ENCODE peak calls at places on chromosomes 13 and 19, in five cellular contexts. E is dorsolateral prefrontal cortex, A is fibroblast of lung, V is astrocyte of the spinal cord, O is WTC11. P is an unnamed sample.

GRCh38 chr19:16585808-16586476 is 13.7 kb upstream of the SLC35E1 start:
- DNase-seq in A (no peak), O (no peak), V (no peak), E (no peak), P (no peak)

GRCh38 chr19:42252365-42253244 is 2.3 kb downstream of the ERF start:
- DNase-seq in E (peak; percentile 56), V (peak; percentile 49), O (no peak), A (peak; percentile 47), P (no peak)

GRCh38 chr13:77521595-77522367 is 13.7 kb upstream of the SCEL start:
- DNase-seq in E (no peak), A (no peak), O (peak; percentile 33), V (peak; percentile 67), P (no peak)

GRCh38 chr13:110329798-110330461 is 22.8 kb downstream of the COL4A2 start:
- DNase-seq in O (no peak), E (no peak), V (peak; percentile 78), A (peak; percentile 80), P (no peak)

GRCh38 chr13:66748712-66749111 is 481.4 kb downstream of the PCDH9 start:
- DNase-seq in O (no peak), V (no peak), E (no peak), A (no peak), P (no peak)

GRCh38 chr13:66965146-66965545 is 265.0 kb downstream of the PCDH9 start:
- DNase-seq in A (no peak), V (no peak), E (no peak), O (no peak), P (no peak)

GRCh38 chr19:3550947-3551807 is 6.2 kb downstream of the MFSD12 start:
- DNase-seq in V (no peak), A (no peak), E (no peak), O (no peak), P (no peak)

GRCh38 chr19:18733196-18733647 is 49.7 kb downstream of the CRTC1 start:
- DNase-seq in O (no peak), E (no peak), V (peak; percentile 39), A (peak; percentile 90), P (peak; percentile 40)

GRCh38 chr19:5908773-5909442 is 4.2 kb downstream of the VMAC start:
- DNase-seq in O (no peak), A (no peak), E (no peak), V (no peak), P (no peak)

GRCh38 chr19:51477343-51477742 is 996 bp upstream of the CEACAM18 start:
- DNase-seq in V (no peak), A (no peak), E (no peak), O (no peak), P (no peak)

GRCh38 chr13:50393641-50394040 is 378.4 kb downstream of the KCNRG start:
- DNase-seq in O (peak; percentile 66), V (peak; percentile 47), E (no peak), A (no peak), P (no peak)

GRCh38 chr19:7602240-7602934 is 6.7 kb downstream of the CAMSAP3 start:
- DNase-seq in O (no peak), A (no peak), V (no peak), E (no peak), P (no peak)

GRCh38 chr19:49592486-49593232 is 1.7 kb downstream of the PRR12 start:
- DNase-seq in O (peak; percentile 32), A (no peak), E (no peak), V (no peak), P (no peak)

GRCh38 chr19:49591731-49592485 is 926 bp downstream of the PRR12 start:
- DNase-seq in O (peak; percentile 70), V (peak; percentile 45), E (peak; percentile 22), A (peak; percentile 38), P (no peak)

GRCh38 chr19:49589391-49589790 is 1.6 kb upstream of the PRR12 start:
- DNase-seq in O (no peak), V (no peak), A (no peak), E (no peak), P (no peak)

GRCh38 chr19:49590071-49590970 is 661 bp upstream of the PRR12 start:
- DNase-seq in V (peak; percentile 97), E (peak; percentile 89), A (peak; percentile 96), O (peak; percentile 99), P (peak; percentile 85)

DNA sequence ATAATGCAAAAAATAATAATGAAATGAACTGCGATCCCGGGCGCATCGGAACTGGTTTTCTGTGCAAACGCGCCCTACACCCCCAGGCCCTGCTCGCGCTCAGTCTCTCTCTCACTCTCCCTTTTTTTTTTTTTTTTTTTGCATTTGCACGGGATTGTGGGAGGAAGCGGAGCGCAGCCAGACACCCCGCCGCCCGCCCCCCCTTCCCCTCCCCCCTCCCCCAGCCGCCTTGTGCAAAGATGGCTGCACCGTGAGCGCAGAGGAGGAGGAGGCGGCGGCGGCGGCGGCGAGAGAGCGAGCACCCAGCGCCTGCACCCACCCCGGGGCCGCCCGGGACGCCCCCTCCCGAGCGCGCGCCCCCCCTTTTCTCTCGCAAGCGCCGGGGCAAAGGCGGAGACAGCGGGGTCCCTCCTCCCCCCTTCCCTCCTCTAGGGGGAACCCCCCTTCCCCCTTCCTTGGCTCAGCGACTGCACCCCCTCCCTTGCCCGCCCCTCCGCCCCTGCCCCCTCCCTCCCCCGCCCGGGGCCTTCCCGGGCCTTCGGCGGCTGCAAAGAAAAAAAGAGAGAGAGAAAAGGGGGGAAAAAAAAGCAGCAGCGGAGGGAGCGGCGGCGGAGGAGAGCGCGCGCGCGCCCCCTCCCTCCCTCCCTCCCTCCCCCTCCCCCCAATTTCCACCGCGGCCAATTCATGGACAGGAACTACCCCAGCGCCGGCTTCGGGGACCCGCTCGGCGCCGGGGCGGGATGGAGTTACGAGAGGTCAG is at the start of gene PRR12:
- DNase-seq in O (peak; percentile 52), V (peak; percentile 67), A (peak; percentile 72), E (peak; percentile 57), P (no peak)
- TF ChIP-seq CTCF in O (no peak), V (no peak), A (no peak), E (no peak), P (no peak)

GRCh38 chr19:29552454-29553280 is 26.9 kb downstream of the VSTM2B start:
- DNase-seq in A (no peak), V (no peak), O (no peak), E (no peak), P (no peak)
- TF ChIP-seq CTCF in A (no peak), V (no peak), O (no peak), E (no peak), P (no peak)

GRCh38 chr19:10251792-10252694 is at the start of gene MRPL4:
- DNase-seq in A (peak; percentile 99), O (peak; percentile 96), E (peak; percentile 95), V (peak; percentile 99), P (peak; percentile 93)
- TF ChIP-seq CTCF in A (no peak), O (no peak), E (no peak), V (no peak), P (no peak)

DNA sequence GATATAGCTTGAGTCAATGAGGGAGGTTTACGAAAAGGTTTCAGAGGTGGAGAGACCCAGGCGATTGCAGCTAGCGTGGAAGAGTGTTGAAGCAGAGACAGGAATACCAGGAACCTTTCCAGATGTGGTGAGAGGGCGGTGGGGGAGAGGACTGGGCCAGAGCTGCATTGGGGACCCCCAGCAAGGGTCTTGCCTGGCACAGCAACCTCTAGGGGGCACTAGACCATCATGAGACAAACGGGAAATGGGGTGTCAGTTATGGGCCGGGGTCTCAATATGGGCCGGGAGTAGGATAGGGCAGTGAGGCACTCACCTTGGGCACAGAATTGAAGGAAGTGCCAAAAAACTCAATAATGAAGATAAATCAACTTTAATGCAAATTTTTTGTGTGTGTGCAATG is 2.1 kb upstream of the LRP3 start:
- DNase-seq in A (no peak), V (no peak), E (no peak), O (peak; percentile 69), P (no peak)
- TF ChIP-seq CTCF in A (no peak), V (peak; percentile 26), E (no peak), O (no peak), P (peak; percentile 6)

DNA sequence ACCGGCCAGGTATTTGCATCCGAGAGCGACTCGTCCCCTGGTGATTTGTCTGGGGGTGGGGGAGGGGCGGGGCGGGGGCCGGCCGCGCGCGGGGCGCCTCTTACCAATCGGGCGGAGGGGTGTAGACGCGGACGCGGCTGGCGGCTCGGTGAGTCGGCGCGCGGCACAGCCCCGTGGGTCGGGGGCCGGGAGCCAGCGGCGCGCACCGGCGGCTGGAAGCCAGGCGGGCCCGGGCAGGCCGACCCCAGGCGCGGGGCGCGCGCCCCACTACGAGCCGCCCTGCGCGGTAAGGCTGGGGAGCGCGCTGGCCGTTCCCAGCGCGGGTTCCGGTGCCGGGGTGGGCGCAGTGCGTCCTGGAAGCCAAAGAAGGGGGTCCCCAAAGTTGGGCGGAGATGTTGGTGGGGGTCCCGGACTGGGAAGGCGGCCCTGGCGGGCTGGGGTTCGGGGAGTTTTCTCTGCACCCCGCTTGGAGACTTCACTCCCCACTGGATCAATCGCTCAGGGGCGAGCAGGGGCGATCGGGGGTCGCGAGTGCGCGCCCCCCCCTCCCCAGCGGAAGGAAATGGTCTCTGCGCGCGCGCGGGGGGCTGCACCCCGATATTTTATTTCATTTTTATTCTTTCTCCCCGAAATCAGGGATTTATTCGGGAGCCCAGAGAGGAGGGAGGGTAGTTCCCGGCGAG is at the start of gene ARID3A:
- DNase-seq in V (no peak), A (peak; percentile 73), O (no peak), E (no peak), P (no peak)
- TF ChIP-seq CTCF in V (no peak), A (no peak), O (no peak), E (no peak), P (no peak)

GRCh38 chr19:36139473-36140288 is at the start of gene CAPNS1:
- DNase-seq in A (peak; percentile 94), O (peak; percentile 99), E (peak; percentile 99), V (peak; percentile 97), P (peak; percentile 91)
- TF ChIP-seq CTCF in A (no peak), O (no peak), E (peak; percentile 22), V (no peak), P (no peak)

GRCh38 chr19:35744688-35745327 is 410 bp downstream of the U2AF1L4 start:
- DNase-seq in V (peak; percentile 97), E (peak; percentile 96), A (peak; percentile 96), O (peak; percentile 96), P (peak; percentile 85)
- TF ChIP-seq CTCF in V (peak; percentile 55), E (peak; percentile 42), A (peak; percentile 44), O (no peak), P (peak; percentile 59)

GRCh38 chr13:43894438-43894837 is 14.7 kb downstream of the LACC1 start:
- DNase-seq in A (peak; percentile 18), V (no peak), E (no peak), O (no peak), P (no peak)
- TF ChIP-seq CTCF in A (no peak), V (peak; percentile 32), E (peak; percentile 20), O (no peak), P (no peak)

GRCh38 chr13:113203507-113204377 is 4.7 kb downstream of the PCID2 start:
- DNase-seq in O (no peak), A (no peak), E (no peak), V (no peak), P (no peak)
- TF ChIP-seq CTCF in O (no peak), A (no peak), E (no peak), V (no peak), P (no peak)

DNA sequence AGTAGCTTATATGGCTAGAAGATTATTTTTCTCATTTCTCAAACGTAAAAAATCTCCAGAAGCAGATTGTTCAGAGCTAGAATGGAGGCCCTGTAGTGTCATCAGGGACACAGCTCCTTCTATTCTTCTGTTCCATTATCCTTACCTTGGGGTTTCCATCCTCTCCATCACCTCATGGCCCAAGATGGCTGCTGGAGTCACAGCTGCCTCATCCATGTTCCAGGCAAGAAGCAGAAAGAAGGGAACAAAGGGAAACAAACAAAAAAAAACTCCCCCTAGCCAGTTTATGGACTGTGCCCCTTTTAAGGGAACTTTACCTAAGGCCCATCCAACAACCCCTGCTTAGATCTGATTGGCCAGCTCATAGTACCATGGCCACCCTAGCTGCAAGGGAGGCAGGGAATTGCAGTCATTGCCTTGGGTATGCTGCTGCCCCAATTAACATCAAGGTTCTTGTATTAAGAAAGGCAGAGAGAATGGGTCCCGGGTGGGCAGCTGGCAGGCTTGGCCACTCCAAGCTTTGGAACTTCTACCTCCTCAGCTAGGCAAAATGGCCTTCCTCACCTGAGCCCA is 15.7 kb downstream of the CEACAM16 start:
- DNase-seq in A (no peak), V (no peak), O (no peak), E (no peak), P (no peak)
- TF ChIP-seq CTCF in A (no peak), V (no peak), O (no peak), E (no peak), P (no peak)

P was measured in AG09319.